ENCODE peak calls at places on chromosomes 1 and 21, in ten cellular contexts. One of them, this sample, is unnamed.

GRCh38 chr21:14523234-14523633 is 22.9 kb downstream of the SAMSN1 start:
- DNase-seq in activated CD8-positive, alpha-beta memory T cell treated with anti-CD3 and anti-CD28 coated beads, Interleukin-2, amount 50 U/mL, for 48 hours: no peak
- DNase-seq in stimulated activated CD4-positive, alpha-beta T cell treated with anti-CD3 and anti-CD28 coated beads, Interleukin-2, amount 100 ng/mL, for 48 hours: no peak
- DNase-seq in GDM1: peak
- DNase-seq in T-helper 1 cell: no peak
- DNase-seq in stimulated activated effector memory CD8-positive, alpha-beta T cell treated with anti-CD3 and anti-CD28 coated beads, Interleukin-12 subunit alpha, Interleukin-12 subunit beta, amount 100 ng/mL, for 72 hours: peak
- DNase-seq in mesenteric fat pad: no peak
- DNase-seq in DMS79: no peak
- DNase-seq in stimulated activated CD8-positive, alpha-beta memory T cell treated with anti-CD3 and anti-CD28 coated beads, Interleukin-7, amount 100 ng/mL, for 1 hour: no peak
- DNase-seq in lower lobe of right lung: no peak
- DNase-seq in this sample: no peak

GRCh38 chr1:51421961-51422360 is 91.6 kb upstream of the TTC39A start:
- DNase-seq in GDM1: no peak
- DNase-seq in DMS79: no peak
- DNase-seq in stimulated activated CD4-positive, alpha-beta T cell treated with anti-CD3 and anti-CD28 coated beads, Interleukin-2, amount 100 ng/mL, for 48 hours: no peak
- DNase-seq in mesenteric fat pad: no peak
- DNase-seq in lower lobe of right lung: no peak
- DNase-seq in activated CD8-positive, alpha-beta memory T cell treated with anti-CD3 and anti-CD28 coated beads, Interleukin-2, amount 50 U/mL, for 48 hours: no peak
- DNase-seq in stimulated activated CD8-positive, alpha-beta memory T cell treated with anti-CD3 and anti-CD28 coated beads, Interleukin-7, amount 100 ng/mL, for 1 hour: no peak
- DNase-seq in stimulated activated effector memory CD8-positive, alpha-beta T cell treated with anti-CD3 and anti-CD28 coated beads, Interleukin-12 subunit alpha, Interleukin-12 subunit beta, amount 100 ng/mL, for 72 hours: no peak
- DNase-seq in T-helper 1 cell: no peak
- DNase-seq in this sample: no peak

GRCh38 chr1:31981976-31982375 is 31.7 kb upstream of the KHDRBS1 start:
- DNase-seq in stimulated activated CD8-positive, alpha-beta memory T cell treated with anti-CD3 and anti-CD28 coated beads, Interleukin-7, amount 100 ng/mL, for 1 hour: no peak
- DNase-seq in mesenteric fat pad: no peak
- DNase-seq in stimulated activated CD4-positive, alpha-beta T cell treated with anti-CD3 and anti-CD28 coated beads, Interleukin-2, amount 100 ng/mL, for 48 hours: no peak
- DNase-seq in T-helper 1 cell: no peak
- DNase-seq in DMS79: no peak
- DNase-seq in GDM1: peak
- DNase-seq in activated CD8-positive, alpha-beta memory T cell treated with anti-CD3 and anti-CD28 coated beads, Interleukin-2, amount 50 U/mL, for 48 hours: no peak
- DNase-seq in lower lobe of right lung: no peak
- DNase-seq in stimulated activated effector memory CD8-positive, alpha-beta T cell treated with anti-CD3 and anti-CD28 coated beads, Interleukin-12 subunit alpha, Interleukin-12 subunit beta, amount 100 ng/mL, for 72 hours: no peak
- DNase-seq in this sample: no peak

GRCh38 chr1:154572433-154573167 is 5.0 kb downstream of the CHRNB2 start:
- DNase-seq in stimulated activated CD8-positive, alpha-beta memory T cell treated with anti-CD3 and anti-CD28 coated beads, Interleukin-7, amount 100 ng/mL, for 1 hour: no peak
- DNase-seq in mesenteric fat pad: no peak
- DNase-seq in stimulated activated effector memory CD8-positive, alpha-beta T cell treated with anti-CD3 and anti-CD28 coated beads, Interleukin-12 subunit alpha, Interleukin-12 subunit beta, amount 100 ng/mL, for 72 hours: no peak
- DNase-seq in stimulated activated CD4-positive, alpha-beta T cell treated with anti-CD3 and anti-CD28 coated beads, Interleukin-2, amount 100 ng/mL, for 48 hours: no peak
- DNase-seq in GDM1: no peak
- DNase-seq in activated CD8-positive, alpha-beta memory T cell treated with anti-CD3 and anti-CD28 coated beads, Interleukin-2, amount 50 U/mL, for 48 hours: no peak
- DNase-seq in DMS79: no peak
- DNase-seq in lower lobe of right lung: no peak
- DNase-seq in T-helper 1 cell: no peak
- DNase-seq in this sample: no peak

GRCh38 chr1:164092603-164093353 is 466.2 kb upstream of the PBX1 start:
- DNase-seq in GDM1: no peak
- DNase-seq in stimulated activated effector memory CD8-positive, alpha-beta T cell treated with anti-CD3 and anti-CD28 coated beads, Interleukin-12 subunit alpha, Interleukin-12 subunit beta, amount 100 ng/mL, for 72 hours: no peak
- DNase-seq in DMS79: no peak
- DNase-seq in stimulated activated CD8-positive, alpha-beta memory T cell treated with anti-CD3 and anti-CD28 coated beads, Interleukin-7, amount 100 ng/mL, for 1 hour: no peak
- DNase-seq in mesenteric fat pad: no peak
- DNase-seq in activated CD8-positive, alpha-beta memory T cell treated with anti-CD3 and anti-CD28 coated beads, Interleukin-2, amount 50 U/mL, for 48 hours: peak
- DNase-seq in lower lobe of right lung: peak
- DNase-seq in T-helper 1 cell: no peak
- DNase-seq in stimulated activated CD4-positive, alpha-beta T cell treated with anti-CD3 and anti-CD28 coated beads, Interleukin-2, amount 100 ng/mL, for 48 hours: no peak
- DNase-seq in this sample: no peak

GRCh38 chr1:178593526-178593925 is 80.6 kb downstream of the TEX35 start:
- DNase-seq in mesenteric fat pad: no peak
- DNase-seq in stimulated activated effector memory CD8-positive, alpha-beta T cell treated with anti-CD3 and anti-CD28 coated beads, Interleukin-12 subunit alpha, Interleukin-12 subunit beta, amount 100 ng/mL, for 72 hours: no peak
- DNase-seq in DMS79: no peak
- DNase-seq in GDM1: no peak
- DNase-seq in lower lobe of right lung: no peak
- DNase-seq in stimulated activated CD4-positive, alpha-beta T cell treated with anti-CD3 and anti-CD28 coated beads, Interleukin-2, amount 100 ng/mL, for 48 hours: no peak
- DNase-seq in activated CD8-positive, alpha-beta memory T cell treated with anti-CD3 and anti-CD28 coated beads, Interleukin-2, amount 50 U/mL, for 48 hours: no peak
- DNase-seq in stimulated activated CD8-positive, alpha-beta memory T cell treated with anti-CD3 and anti-CD28 coated beads, Interleukin-7, amount 100 ng/mL, for 1 hour: no peak
- DNase-seq in T-helper 1 cell: no peak
- DNase-seq in this sample: no peak

GRCh38 chr1:157639800-157640199 is 41.9 kb upstream of the FCRL4 start:
- DNase-seq in DMS79: no peak
- DNase-seq in activated CD8-positive, alpha-beta memory T cell treated with anti-CD3 and anti-CD28 coated beads, Interleukin-2, amount 50 U/mL, for 48 hours: no peak
- DNase-seq in mesenteric fat pad: no peak
- DNase-seq in lower lobe of right lung: no peak
- DNase-seq in stimulated activated effector memory CD8-positive, alpha-beta T cell treated with anti-CD3 and anti-CD28 coated beads, Interleukin-12 subunit alpha, Interleukin-12 subunit beta, amount 100 ng/mL, for 72 hours: no peak
- DNase-seq in stimulated activated CD4-positive, alpha-beta T cell treated with anti-CD3 and anti-CD28 coated beads, Interleukin-2, amount 100 ng/mL, for 48 hours: no peak
- DNase-seq in T-helper 1 cell: no peak
- DNase-seq in stimulated activated CD8-positive, alpha-beta memory T cell treated with anti-CD3 and anti-CD28 coated beads, Interleukin-7, amount 100 ng/mL, for 1 hour: no peak
- DNase-seq in GDM1: no peak
- DNase-seq in this sample: no peak

GRCh38 chr1:202164271-202165037 is 4.1 kb upstream of the PTPN7 start:
- DNase-seq in stimulated activated CD4-positive, alpha-beta T cell treated with anti-CD3 and anti-CD28 coated beads, Interleukin-2, amount 100 ng/mL, for 48 hours: peak
- DNase-seq in GDM1: no peak
- DNase-seq in stimulated activated effector memory CD8-positive, alpha-beta T cell treated with anti-CD3 and anti-CD28 coated beads, Interleukin-12 subunit alpha, Interleukin-12 subunit beta, amount 100 ng/mL, for 72 hours: peak
- DNase-seq in T-helper 1 cell: peak
- DNase-seq in mesenteric fat pad: no peak
- DNase-seq in lower lobe of right lung: no peak
- DNase-seq in DMS79: no peak
- DNase-seq in activated CD8-positive, alpha-beta memory T cell treated with anti-CD3 and anti-CD28 coated beads, Interleukin-2, amount 50 U/mL, for 48 hours: peak
- DNase-seq in stimulated activated CD8-positive, alpha-beta memory T cell treated with anti-CD3 and anti-CD28 coated beads, Interleukin-7, amount 100 ng/mL, for 1 hour: peak
- DNase-seq in this sample: no peak

GRCh38 chr1:206912445-206913095 is 9.2 kb downstream of the FCMR start:
- DNase-seq in stimulated activated CD8-positive, alpha-beta memory T cell treated with anti-CD3 and anti-CD28 coated beads, Interleukin-7, amount 100 ng/mL, for 1 hour: no peak
- DNase-seq in GDM1: peak
- DNase-seq in mesenteric fat pad: no peak
- DNase-seq in lower lobe of right lung: peak
- DNase-seq in activated CD8-positive, alpha-beta memory T cell treated with anti-CD3 and anti-CD28 coated beads, Interleukin-2, amount 50 U/mL, for 48 hours: no peak
- DNase-seq in T-helper 1 cell: no peak
- DNase-seq in stimulated activated effector memory CD8-positive, alpha-beta T cell treated with anti-CD3 and anti-CD28 coated beads, Interleukin-12 subunit alpha, Interleukin-12 subunit beta, amount 100 ng/mL, for 72 hours: peak
- DNase-seq in DMS79: peak
- DNase-seq in stimulated activated CD4-positive, alpha-beta T cell treated with anti-CD3 and anti-CD28 coated beads, Interleukin-2, amount 100 ng/mL, for 48 hours: peak
- DNase-seq in this sample: no peak

GRCh38 chr1:39116116-39116607 is 88.3 kb upstream of the MACF1 start:
- DNase-seq in T-helper 1 cell: no peak
- DNase-seq in activated CD8-positive, alpha-beta memory T cell treated with anti-CD3 and anti-CD28 coated beads, Interleukin-2, amount 50 U/mL, for 48 hours: no peak
- DNase-seq in GDM1: peak
- DNase-seq in mesenteric fat pad: no peak
- DNase-seq in lower lobe of right lung: no peak
- DNase-seq in DMS79: no peak
- DNase-seq in stimulated activated effector memory CD8-positive, alpha-beta T cell treated with anti-CD3 and anti-CD28 coated beads, Interleukin-12 subunit alpha, Interleukin-12 subunit beta, amount 100 ng/mL, for 72 hours: no peak
- DNase-seq in stimulated activated CD8-positive, alpha-beta memory T cell treated with anti-CD3 and anti-CD28 coated beads, Interleukin-7, amount 100 ng/mL, for 1 hour: no peak
- DNase-seq in stimulated activated CD4-positive, alpha-beta T cell treated with anti-CD3 and anti-CD28 coated beads, Interleukin-2, amount 100 ng/mL, for 48 hours: no peak
- DNase-seq in this sample: no peak

GRCh38 chr1:6373961-6374720 is 19.4 kb downstream of the ACOT7 start:
- DNase-seq in activated CD8-positive, alpha-beta memory T cell treated with anti-CD3 and anti-CD28 coated beads, Interleukin-2, amount 50 U/mL, for 48 hours: no peak
- DNase-seq in stimulated activated effector memory CD8-positive, alpha-beta T cell treated with anti-CD3 and anti-CD28 coated beads, Interleukin-12 subunit alpha, Interleukin-12 subunit beta, amount 100 ng/mL, for 72 hours: no peak
- DNase-seq in DMS79: peak
- DNase-seq in stimulated activated CD8-positive, alpha-beta memory T cell treated with anti-CD3 and anti-CD28 coated beads, Interleukin-7, amount 100 ng/mL, for 1 hour: no peak
- DNase-seq in GDM1: no peak
- DNase-seq in lower lobe of right lung: no peak
- DNase-seq in stimulated activated CD4-positive, alpha-beta T cell treated with anti-CD3 and anti-CD28 coated beads, Interleukin-2, amount 100 ng/mL, for 48 hours: no peak
- DNase-seq in T-helper 1 cell: no peak
- DNase-seq in mesenteric fat pad: no peak
- DNase-seq in this sample: no peak

GRCh38 chr1:204477036-204477740 is 17.4 kb downstream of the PIK3C2B start:
- DNase-seq in stimulated activated effector memory CD8-positive, alpha-beta T cell treated with anti-CD3 and anti-CD28 coated beads, Interleukin-12 subunit alpha, Interleukin-12 subunit beta, amount 100 ng/mL, for 72 hours: no peak
- DNase-seq in activated CD8-positive, alpha-beta memory T cell treated with anti-CD3 and anti-CD28 coated beads, Interleukin-2, amount 50 U/mL, for 48 hours: no peak
- DNase-seq in stimulated activated CD4-positive, alpha-beta T cell treated with anti-CD3 and anti-CD28 coated beads, Interleukin-2, amount 100 ng/mL, for 48 hours: no peak
- DNase-seq in DMS79: no peak
- DNase-seq in mesenteric fat pad: no peak
- DNase-seq in stimulated activated CD8-positive, alpha-beta memory T cell treated with anti-CD3 and anti-CD28 coated beads, Interleukin-7, amount 100 ng/mL, for 1 hour: no peak
- DNase-seq in GDM1: no peak
- DNase-seq in T-helper 1 cell: no peak
- DNase-seq in lower lobe of right lung: no peak
- DNase-seq in this sample: no peak

GRCh38 chr21:38211321-38211720 is 45.5 kb upstream of the KCNJ15 start:
- DNase-seq in stimulated activated CD4-positive, alpha-beta T cell treated with anti-CD3 and anti-CD28 coated beads, Interleukin-2, amount 100 ng/mL, for 48 hours: no peak
- DNase-seq in mesenteric fat pad: no peak
- DNase-seq in T-helper 1 cell: no peak
- DNase-seq in stimulated activated effector memory CD8-positive, alpha-beta T cell treated with anti-CD3 and anti-CD28 coated beads, Interleukin-12 subunit alpha, Interleukin-12 subunit beta, amount 100 ng/mL, for 72 hours: no peak
- DNase-seq in stimulated activated CD8-positive, alpha-beta memory T cell treated with anti-CD3 and anti-CD28 coated beads, Interleukin-7, amount 100 ng/mL, for 1 hour: no peak
- DNase-seq in DMS79: no peak
- DNase-seq in GDM1: no peak
- DNase-seq in activated CD8-positive, alpha-beta memory T cell treated with anti-CD3 and anti-CD28 coated beads, Interleukin-2, amount 50 U/mL, for 48 hours: no peak
- DNase-seq in lower lobe of right lung: no peak
- DNase-seq in this sample: no peak

GRCh38 chr21:37214952-37215351 is 52.2 kb downstream of the VPS26C start:
- DNase-seq in mesenteric fat pad: peak
- DNase-seq in DMS79: no peak
- DNase-seq in stimulated activated CD8-positive, alpha-beta memory T cell treated with anti-CD3 and anti-CD28 coated beads, Interleukin-7, amount 100 ng/mL, for 1 hour: no peak
- DNase-seq in lower lobe of right lung: no peak
- DNase-seq in activated CD8-positive, alpha-beta memory T cell treated with anti-CD3 and anti-CD28 coated beads, Interleukin-2, amount 50 U/mL, for 48 hours: no peak
- DNase-seq in stimulated activated CD4-positive, alpha-beta T cell treated with anti-CD3 and anti-CD28 coated beads, Interleukin-2, amount 100 ng/mL, for 48 hours: no peak
- DNase-seq in T-helper 1 cell: no peak
- DNase-seq in stimulated activated effector memory CD8-positive, alpha-beta T cell treated with anti-CD3 and anti-CD28 coated beads, Interleukin-12 subunit alpha, Interleukin-12 subunit beta, amount 100 ng/mL, for 72 hours: no peak
- DNase-seq in GDM1: no peak
- DNase-seq in this sample: no peak

GRCh38 chr1:234559152-234559916 is 50.6 kb downstream of the IRF2BP2 start:
- DNase-seq in stimulated activated CD4-positive, alpha-beta T cell treated with anti-CD3 and anti-CD28 coated beads, Interleukin-2, amount 100 ng/mL, for 48 hours: no peak
- DNase-seq in stimulated activated effector memory CD8-positive, alpha-beta T cell treated with anti-CD3 and anti-CD28 coated beads, Interleukin-12 subunit alpha, Interleukin-12 subunit beta, amount 100 ng/mL, for 72 hours: no peak
- DNase-seq in stimulated activated CD8-positive, alpha-beta memory T cell treated with anti-CD3 and anti-CD28 coated beads, Interleukin-7, amount 100 ng/mL, for 1 hour: no peak
- DNase-seq in activated CD8-positive, alpha-beta memory T cell treated with anti-CD3 and anti-CD28 coated beads, Interleukin-2, amount 50 U/mL, for 48 hours: peak
- DNase-seq in lower lobe of right lung: no peak
- DNase-seq in GDM1: no peak
- DNase-seq in DMS79: no peak
- DNase-seq in T-helper 1 cell: no peak
- DNase-seq in mesenteric fat pad: no peak
- DNase-seq in this sample: no peak

GRCh38 chr1:80155371-80155770 is 1148.8 kb upstream of the ADGRL4 start:
- DNase-seq in stimulated activated CD8-positive, alpha-beta memory T cell treated with anti-CD3 and anti-CD28 coated beads, Interleukin-7, amount 100 ng/mL, for 1 hour: no peak
- DNase-seq in DMS79: no peak
- DNase-seq in lower lobe of right lung: no peak
- DNase-seq in stimulated activated CD4-positive, alpha-beta T cell treated with anti-CD3 and anti-CD28 coated beads, Interleukin-2, amount 100 ng/mL, for 48 hours: no peak
- DNase-seq in mesenteric fat pad: no peak
- DNase-seq in activated CD8-positive, alpha-beta memory T cell treated with anti-CD3 and anti-CD28 coated beads, Interleukin-2, amount 50 U/mL, for 48 hours: no peak
- DNase-seq in stimulated activated effector memory CD8-positive, alpha-beta T cell treated with anti-CD3 and anti-CD28 coated beads, Interleukin-12 subunit alpha, Interleukin-12 subunit beta, amount 100 ng/mL, for 72 hours: no peak
- DNase-seq in T-helper 1 cell: no peak
- DNase-seq in GDM1: no peak
- DNase-seq in this sample: no peak

GRCh38 chr21:44856131-44856530 is 17.4 kb downstream of the PTTG1IP start:
- DNase-seq in T-helper 1 cell: no peak
- DNase-seq in stimulated activated CD8-positive, alpha-beta memory T cell treated with anti-CD3 and anti-CD28 coated beads, Interleukin-7, amount 100 ng/mL, for 1 hour: no peak
- DNase-seq in lower lobe of right lung: no peak
- DNase-seq in activated CD8-positive, alpha-beta memory T cell treated with anti-CD3 and anti-CD28 coated beads, Interleukin-2, amount 50 U/mL, for 48 hours: no peak
- DNase-seq in GDM1: no peak
- DNase-seq in stimulated activated CD4-positive, alpha-beta T cell treated with anti-CD3 and anti-CD28 coated beads, Interleukin-2, amount 100 ng/mL, for 48 hours: no peak
- DNase-seq in mesenteric fat pad: no peak
- DNase-seq in DMS79: no peak
- DNase-seq in stimulated activated effector memory CD8-positive, alpha-beta T cell treated with anti-CD3 and anti-CD28 coated beads, Interleukin-12 subunit alpha, Interleukin-12 subunit beta, amount 100 ng/mL, for 72 hours: no peak
- DNase-seq in this sample: no peak

GRCh38 chr1:22752339-22752738 is 41.7 kb downstream of the EPHB2 start:
- DNase-seq in lower lobe of right lung: no peak
- DNase-seq in stimulated activated CD4-positive, alpha-beta T cell treated with anti-CD3 and anti-CD28 coated beads, Interleukin-2, amount 100 ng/mL, for 48 hours: no peak
- DNase-seq in GDM1: no peak
- DNase-seq in stimulated activated CD8-positive, alpha-beta memory T cell treated with anti-CD3 and anti-CD28 coated beads, Interleukin-7, amount 100 ng/mL, for 1 hour: no peak
- DNase-seq in activated CD8-positive, alpha-beta memory T cell treated with anti-CD3 and anti-CD28 coated beads, Interleukin-2, amount 50 U/mL, for 48 hours: no peak
- DNase-seq in T-helper 1 cell: no peak
- DNase-seq in stimulated activated effector memory CD8-positive, alpha-beta T cell treated with anti-CD3 and anti-CD28 coated beads, Interleukin-12 subunit alpha, Interleukin-12 subunit beta, amount 100 ng/mL, for 72 hours: no peak
- DNase-seq in DMS79: no peak
- DNase-seq in mesenteric fat pad: no peak
- DNase-seq in this sample: no peak

GRCh38 chr1:158147396-158148353 is 33.0 kb upstream of the CD1D start:
- DNase-seq in stimulated activated CD4-positive, alpha-beta T cell treated with anti-CD3 and anti-CD28 coated beads, Interleukin-2, amount 100 ng/mL, for 48 hours: no peak
- DNase-seq in activated CD8-positive, alpha-beta memory T cell treated with anti-CD3 and anti-CD28 coated beads, Interleukin-2, amount 50 U/mL, for 48 hours: no peak
- DNase-seq in lower lobe of right lung: no peak
- DNase-seq in DMS79: no peak
- DNase-seq in T-helper 1 cell: no peak
- DNase-seq in stimulated activated effector memory CD8-positive, alpha-beta T cell treated with anti-CD3 and anti-CD28 coated beads, Interleukin-12 subunit alpha, Interleukin-12 subunit beta, amount 100 ng/mL, for 72 hours: no peak
- DNase-seq in mesenteric fat pad: no peak
- DNase-seq in GDM1: no peak
- DNase-seq in stimulated activated CD8-positive, alpha-beta memory T cell treated with anti-CD3 and anti-CD28 coated beads, Interleukin-7, amount 100 ng/mL, for 1 hour: no peak
- DNase-seq in this sample: no peak

GRCh38 chr1:151502035-151502728 is 9.0 kb upstream of the CGN start:
- DNase-seq in stimulated activated effector memory CD8-positive, alpha-beta T cell treated with anti-CD3 and anti-CD28 coated beads, Interleukin-12 subunit alpha, Interleukin-12 subunit beta, amount 100 ng/mL, for 72 hours: no peak
- DNase-seq in activated CD8-positive, alpha-beta memory T cell treated with anti-CD3 and anti-CD28 coated beads, Interleukin-2, amount 50 U/mL, for 48 hours: no peak
- DNase-seq in stimulated activated CD8-positive, alpha-beta memory T cell treated with anti-CD3 and anti-CD28 coated beads, Interleukin-7, amount 100 ng/mL, for 1 hour: no peak
- DNase-seq in lower lobe of right lung: no peak
- DNase-seq in GDM1: no peak
- DNase-seq in T-helper 1 cell: no peak
- DNase-seq in DMS79: no peak
- DNase-seq in mesenteric fat pad: no peak
- DNase-seq in stimulated activated CD4-positive, alpha-beta T cell treated with anti-CD3 and anti-CD28 coated beads, Interleukin-2, amount 100 ng/mL, for 48 hours: no peak
- DNase-seq in this sample: no peak

GRCh38 chr1:168092566-168093355 is 44.0 kb downstream of the GPR161 start:
- DNase-seq in GDM1: no peak
- DNase-seq in lower lobe of right lung: no peak
- DNase-seq in stimulated activated effector memory CD8-positive, alpha-beta T cell treated with anti-CD3 and anti-CD28 coated beads, Interleukin-12 subunit alpha, Interleukin-12 subunit beta, amount 100 ng/mL, for 72 hours: no peak
- DNase-seq in T-helper 1 cell: no peak
- DNase-seq in DMS79: no peak
- DNase-seq in stimulated activated CD8-positive, alpha-beta memory T cell treated with anti-CD3 and anti-CD28 coated beads, Interleukin-7, amount 100 ng/mL, for 1 hour: no peak
- DNase-seq in activated CD8-positive, alpha-beta memory T cell treated with anti-CD3 and anti-CD28 coated beads, Interleukin-2, amount 50 U/mL, for 48 hours: no peak
- DNase-seq in stimulated activated CD4-positive, alpha-beta T cell treated with anti-CD3 and anti-CD28 coated beads, Interleukin-2, amount 100 ng/mL, for 48 hours: no peak
- DNase-seq in mesenteric fat pad: no peak
- DNase-seq in this sample: no peak

This sample was measured in heart left ventricle.